ENCODE peak calls at places on chromosomes 16 and 17, in five cellular contexts. D is mammary epithelial cell, U is choroid plexus epithelial cell, R is fibroblast of mammary gland, E is AG04449. S is an unnamed sample.

GRCh38 chr17:8726477-8726876 is 18.2 kb downstream of the CCDC42 start:
- DNase-seq in D (no peak), U (no peak), R (no peak), E (no peak), S (peak)

GRCh38 chr16:48971571-48972071 is 310.0 kb downstream of the CBLN1 start:
- DNase-seq in D (peak), U (no peak), R (no peak), E (no peak), S (no peak)

GRCh38 chr17:27481327-27481726 is 25.1 kb downstream of the KSR1 start:
- DNase-seq in D (no peak), U (no peak), R (no peak), E (no peak), S (no peak)

GRCh38 chr17:632551-632950 is 82.1 kb downstream of the VPS53 start:
- DNase-seq in D (no peak), U (no peak), R (no peak), E (no peak), S (no peak)

GRCh38 chr16:71707199-71707598 is 17.3 kb downstream of the PHLPP2 start:
- DNase-seq in D (no peak), U (no peak), R (no peak), E (no peak), S (no peak)

GRCh38 chr17:42200702-42201101 is 6.4 kb upstream of the GHDC start:
- DNase-seq in D (no peak), U (no peak), R (peak), E (no peak), S (peak)

GRCh38 chr17:72466606-72467005 is 345.8 kb downstream of the SOX9 start:
- DNase-seq in D (no peak), U (no peak), R (no peak), E (no peak), S (no peak)

GRCh38 chr16:19502395-19503131 is 19.3 kb downstream of the GDE1 start:
- DNase-seq in D (peak), U (peak), R (peak), E (no peak), S (peak)

GRCh38 chr17:74424658-74425057 is 7.2 kb upstream of the GPRC5C start:
- DNase-seq in D (no peak), U (no peak), R (no peak), E (no peak), S (no peak)

GRCh38 chr16:24538756-24539294 is 541 bp upstream of the RBBP6 start:
- DNase-seq in D (no peak), U (no peak), R (no peak), E (peak), S (no peak)

GRCh38 chr16:24540575-24541240 is 1.3 kb downstream of the RBBP6 start:
- DNase-seq in D (peak), U (peak), R (no peak), E (no peak), S (peak)

GRCh38 chr16:24539850-24540484 is 601 bp downstream of the RBBP6 start:
- DNase-seq in D (peak), U (peak), R (no peak), E (no peak), S (peak)

GRCh38 chr16:24537474-24538337 is 1.7 kb upstream of the RBBP6 start:
- DNase-seq in D (no peak), U (no peak), R (no peak), E (no peak), S (no peak)

GRCh38 chr16:24539295-24539849 is at the start of gene RBBP6:
- DNase-seq in D (peak), U (peak), R (peak), E (peak), S (peak)
- TF ChIP-seq CTCF in D (peak), U (peak), R (no peak), E (peak), S (peak)

GRCh38 chr16:67653131-67654068 is 6.7 kb downstream of the ACD start:
- DNase-seq in D (no peak), U (no peak), R (no peak), E (no peak), S (no peak)
- TF ChIP-seq CTCF in D (peak), U (peak), R (no peak), E (peak), S (no peak)

GRCh38 chr16:52554334-52554733 is 7.4 kb upstream of the TOX3 start:
- DNase-seq in D (no peak), U (no peak), R (no peak), E (no peak), S (no peak)

GRCh38 chr16:52555572-52555971 is 8.6 kb upstream of the TOX3 start:
- DNase-seq in D (no peak), U (no peak), R (no peak), E (no peak), S (no peak)

GRCh38 chr16:52556083-52556482 is 9.1 kb upstream of the TOX3 start:
- DNase-seq in D (no peak), U (no peak), R (no peak), E (no peak), S (no peak)

GRCh38 chr16:52552643-52553042 is 5.7 kb upstream of the TOX3 start:
- DNase-seq in D (no peak), U (no peak), R (no peak), E (no peak), S (no peak)

GRCh38 chr16:52553322-52553721 is 6.4 kb upstream of the TOX3 start:
- DNase-seq in D (no peak), U (no peak), R (no peak), E (no peak), S (no peak)
- TF ChIP-seq CTCF in D (no peak), U (no peak), R (no peak), E (no peak), S (no peak)

DNA sequence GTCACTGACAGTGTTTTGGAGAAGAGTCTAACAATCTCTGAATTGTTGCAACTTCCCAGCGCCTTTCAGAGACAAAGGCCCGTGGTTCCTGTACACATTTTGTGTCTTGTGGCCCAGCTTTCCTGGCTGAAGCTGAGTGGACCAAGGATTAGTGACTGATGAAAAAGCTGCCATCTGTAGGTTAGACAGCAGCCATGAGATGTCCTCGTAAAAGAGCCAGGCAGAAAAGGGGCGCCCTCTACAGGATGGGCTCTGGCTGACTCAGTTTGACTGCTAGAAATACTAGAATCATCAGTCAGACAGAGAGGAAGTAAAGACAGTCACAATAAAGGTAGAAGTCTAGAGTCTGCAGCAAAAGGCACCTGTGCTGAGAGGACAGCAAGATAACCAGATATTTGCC is 26.5 kb upstream of the NF1 start:
- DNase-seq in D (peak), U (peak), R (peak), E (no peak), S (peak)
- TF ChIP-seq CTCF in D (peak), U (peak), R (peak), E (peak), S (no peak)

GRCh38 chr17:55825213-55825612 is 74.4 kb downstream of the PCTP start:
- DNase-seq in D (peak), U (peak), R (no peak), E (no peak), S (no peak)
- TF ChIP-seq CTCF in D (peak), U (peak), R (no peak), E (no peak), S (no peak)

GRCh38 chr16:2426941-2427361 is 2.3 kb upstream of the CCNF start:
- DNase-seq in D (peak), U (no peak), R (no peak), E (no peak), S (no peak)

GRCh38 chr16:2428787-2429036 is 535 bp upstream of the CCNF start:
- DNase-seq in D (no peak), U (no peak), R (no peak), E (no peak), S (no peak)

GRCh38 chr16:2429037-2429770 is at the start of gene CCNF:
- DNase-seq in D (peak), U (peak), R (peak), E (peak), S (peak)

GRCh38 chr16:2427526-2427925 is 1.7 kb upstream of the CCNF start:
- DNase-seq in D (no peak), U (no peak), R (no peak), E (no peak), S (no peak)

GRCh38 chr16:2428051-2428786 is 1.0 kb upstream of the CCNF start:
- DNase-seq in D (peak), U (peak), R (peak), E (no peak), S (peak)
- TF ChIP-seq CTCF in D (no peak), U (peak), R (peak), E (peak), S (peak)

DNA sequence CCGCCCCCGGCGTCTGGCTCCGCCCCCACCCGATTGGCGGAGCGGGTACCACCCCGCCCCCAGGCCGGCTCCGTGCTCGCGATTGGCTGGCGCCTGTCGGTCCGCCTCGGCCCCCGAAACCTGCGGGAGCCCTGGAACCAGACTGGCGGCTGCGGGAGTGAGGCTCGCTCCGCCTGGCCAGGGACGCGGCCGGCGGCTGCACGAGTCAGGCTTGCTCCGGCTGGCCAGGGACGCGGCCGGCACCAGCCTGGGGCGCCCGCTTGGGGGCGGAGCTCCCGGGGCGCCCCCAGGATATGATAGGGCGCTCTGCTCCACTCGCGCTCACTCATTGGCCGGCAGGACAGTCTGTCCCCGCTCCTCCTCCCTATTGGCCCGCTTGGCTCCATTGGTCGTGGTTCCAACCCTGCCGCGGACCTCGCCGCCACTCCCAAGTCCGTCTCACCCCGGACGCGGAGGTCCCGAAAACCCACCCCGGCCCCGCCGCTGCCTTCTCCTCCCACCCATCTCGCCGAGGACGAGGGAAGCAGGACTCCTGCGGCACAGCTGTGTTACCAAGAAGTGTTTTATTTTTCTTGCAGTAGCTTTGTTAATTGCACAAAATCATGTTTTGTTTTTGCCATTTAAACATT is 340 bp upstream of the ROGDI start:
- DNase-seq in D (peak), U (peak), R (peak), E (peak), S (peak)
- TF ChIP-seq CTCF in D (no peak), U (no peak), R (no peak), E (no peak), S (no peak)